ENCODE peak calls at places on chromosome 6, in eight cellular contexts. R, E, D, U, N, J, Z and M are unnamed samples.

GRCh38 chr6:62441182-62441581 is 155.2 kb upstream of the KHDRBS2 start:
- DNase-seq in R (no peak), E (no peak), D (no peak), U (no peak), N (no peak), J (no peak), Z (no peak), M (no peak)

GRCh38 chr6:33815854-33816253 is 12.1 kb upstream of the MLN start:
- DNase-seq in R (peak; percentile 64), E (no peak), D (peak; percentile 18), U (no peak), N (peak; percentile 58), J (peak; percentile 24), Z (peak; percentile 52), M (peak; percentile 74)

GRCh38 chr6:56571605-56572004 is 71.1 kb downstream of the DST start:
- DNase-seq in R (no peak), E (no peak), D (no peak), U (no peak), N (no peak), J (no peak), Z (no peak), M (no peak)

GRCh38 chr6:22764521-22764920 is 195.2 kb downstream of the HDGFL1 start:
- DNase-seq in R (peak; percentile 64), E (no peak), D (peak; percentile 38), U (no peak), N (no peak), J (peak; percentile 31), Z (no peak), M (no peak)

GRCh38 chr6:39897699-39898098 is 36.6 kb downstream of the MOCS1 start:
- DNase-seq in R (no peak), E (no peak), D (no peak), U (no peak), N (no peak), J (no peak), Z (peak; percentile 6), M (no peak)

GRCh38 chr6:33927551-33927950 is 123.7 kb upstream of the MLN start:
- DNase-seq in R (peak; percentile 62), E (no peak), D (peak; percentile 6), U (no peak), N (no peak), J (no peak), Z (no peak), M (no peak)

GRCh38 chr6:125503181-125503580 is 201.4 kb upstream of the HDDC2 start:
- DNase-seq in R (no peak), E (no peak), D (no peak), U (no peak), N (no peak), J (no peak), Z (no peak), M (no peak)

GRCh38 chr6:167827588-167828324 is 1.0 kb downstream of the AFDN start:
- DNase-seq in R (peak; percentile 48), E (peak; percentile 37), D (peak; percentile 60), U (peak; percentile 33), N (peak; percentile 41), J (peak; percentile 67), Z (peak; percentile 54), M (peak; percentile 49)

GRCh38 chr6:11722805-11723631 is 55.6 kb downstream of the ADTRP start:
- DNase-seq in R (no peak), E (no peak), D (no peak), U (no peak), N (no peak), J (no peak), Z (no peak), M (no peak)

GRCh38 chr6:150799276-150799805 is 66.2 kb upstream of the MTHFD1L start:
- DNase-seq in R (no peak), E (no peak), D (no peak), U (no peak), N (no peak), J (no peak), Z (no peak), M (no peak)

GRCh38 chr6:17269840-17270239 is 11.3 kb upstream of the RBM24 start:
- DNase-seq in R (no peak), E (no peak), D (no peak), U (no peak), N (no peak), J (no peak), Z (no peak), M (no peak)

GRCh38 chr6:15697895-15698294 is 35.1 kb upstream of the DTNBP1 start:
- DNase-seq in R (no peak), E (no peak), D (no peak), U (no peak), N (no peak), J (no peak), Z (no peak), M (no peak)

GRCh38 chr6:168361766-168362165 is 42.2 kb upstream of the DACT2 start:
- DNase-seq in R (no peak), E (no peak), D (no peak), U (no peak), N (no peak), J (no peak), Z (no peak), M (no peak)

GRCh38 chr6:111750753-111751684 is 122.2 kb downstream of the FYN start:
- DNase-seq in R (peak; percentile 84), E (no peak), D (peak; percentile 92), U (peak; percentile 46), N (no peak), J (peak; percentile 83), Z (peak; percentile 13), M (no peak)

GRCh38 chr6:168374541-168375071 is 55.0 kb upstream of the DACT2 start:
- DNase-seq in R (no peak), E (no peak), D (no peak), U (no peak), N (no peak), J (no peak), Z (no peak), M (no peak)

GRCh38 chr6:148407372-148407771 is 64.7 kb downstream of the SASH1 start:
- DNase-seq in R (peak; percentile 91), E (no peak), D (peak; percentile 95), U (no peak), N (no peak), J (peak; percentile 97), Z (no peak), M (no peak)

GRCh38 chr6:18323935-18324707 is 59.8 kb upstream of the DEK start:
- DNase-seq in R (peak; percentile 73), E (peak; percentile 32), D (peak; percentile 70), U (peak; percentile 1), N (peak; percentile 33), J (peak; percentile 69), Z (peak; percentile 85), M (peak; percentile 13)

GRCh38 chr6:152435816-152436215 is 201.3 kb downstream of the SYNE1 start:
- DNase-seq in R (no peak), E (no peak), D (no peak), U (no peak), N (no peak), J (no peak), Z (no peak), M (no peak)